ENCODE peak calls at places on chromosome 14, in four cellular contexts. A is NCI-H1092 treated with DMSO at 0.1 percent for 48 hours, G is cardiac muscle cell, Z is substantia nigra. R is an unnamed sample.

GRCh38 chr14:36940476-36940875 is 231.9 kb downstream of the SLC25A21 start:
- DNase-seq in A (no peak), G (no peak), Z (no peak), R (no peak)

GRCh38 chr14:23372509-23372908 is at the start of gene IL25:
- DNase-seq in A (no peak), G (no peak), Z (no peak), R (no peak)

GRCh38 chr14:94701854-94702370 is 68.0 kb downstream of the GSC start:
- DNase-seq in A (no peak), G (no peak), Z (no peak), R (no peak)

GRCh38 chr14:33788116-33788515 is 162.8 kb downstream of the EGLN3 start:
- DNase-seq in A (no peak), G (no peak), Z (no peak), R (no peak)

GRCh38 chr14:50040905-50041465 is 75.4 kb downstream of the VCPKMT start:
- DNase-seq in A (no peak), G (no peak), Z (no peak), R (no peak)

GRCh38 chr14:49893309-49894213 is 679 bp downstream of the ARF6 start:
- DNase-seq in A (peak), G (peak), Z (peak), R (peak)

GRCh38 chr14:40838601-40839000 is 768.1 kb upstream of the LRFN5 start:
- DNase-seq in A (no peak), G (no peak), Z (no peak), R (no peak)

GRCh38 chr14:74468513-74468912 is 24.6 kb downstream of the NPC2 start:
- DNase-seq in A (no peak), G (no peak), Z (no peak), R (no peak)

GRCh38 chr14:71574976-71575375 is 357.3 kb upstream of the RGS6 start:
- DNase-seq in A (no peak), G (peak), Z (no peak), R (no peak)

R was measured in naive thymus-derived CD8-positive, alpha-beta T cell.